ENCODE peak calls at places on chromosomes 12 and 14, in five cellular contexts. W is sigmoid colon; P is CD4-positive, alpha-beta memory T cell; C is lung; Q is right cardiac atrium. O is an unnamed sample.
A peak's percentile ranks its signal among the peaks of the same experiment; 100 is the strongest.

GRCh38 chr14:91339606-91340369 is 77.8 kb downstream of the CCDC88C start:
- DNase-seq in W (no peak), P (no peak), C (no peak), Q (no peak), O (no peak)

GRCh38 chr14:102220031-102220430 is 80.3 kb downstream of the WDR20 start:
- DNase-seq in W (no peak), P (no peak), C (no peak), Q (no peak), O (no peak)

GRCh38 chr12:49783917-49784676 is 42.7 kb downstream of the TMBIM6 start:
- DNase-seq in W (no peak), P (no peak), C (no peak), Q (no peak), O (no peak)

GRCh38 chr12:83016226-83016835 is 329.6 kb downstream of the TMTC2 start:
- DNase-seq in W (peak; percentile 84), P (no peak), C (peak; percentile 49), Q (no peak), O (no peak)

GRCh38 chr12:70418101-70418500 is 52.0 kb downstream of the KCNMB4 start:
- DNase-seq in W (no peak), P (no peak), C (no peak), Q (no peak), O (no peak)

GRCh38 chr12:131829351-131829794 is 1.2 kb downstream of the MMP17 start:
- DNase-seq in W (peak; percentile 76), P (no peak), C (no peak), Q (peak; percentile 76), O (no peak)

GRCh38 chr14:96741151-96741977 is 55.8 kb upstream of the VRK1 start:
- DNase-seq in W (peak; percentile 67), P (peak; percentile 70), C (peak; percentile 60), Q (peak; percentile 82), O (no peak)

GRCh38 chr12:59077153-59077930 is 157.0 kb upstream of the LRIG3 start:
- DNase-seq in W (no peak), P (no peak), C (no peak), Q (peak; percentile 42), O (no peak)

GRCh38 chr12:51118706-51119105 is 35.3 kb upstream of the CSRNP2 start:
- DNase-seq in W (no peak), P (no peak), C (no peak), Q (no peak), O (no peak)

GRCh38 chr12:47867496-47867941 is 37.3 kb downstream of the VDR start:
- DNase-seq in W (no peak), P (no peak), C (no peak), Q (no peak), O (no peak)

GRCh38 chr12:131364903-131365820 is 345.7 kb upstream of the SFSWAP start:
- DNase-seq in W (peak; percentile 27), P (no peak), C (no peak), Q (no peak), O (no peak)

GRCh38 chr14:63897706-63898105 is 44.9 kb downstream of the SYNE2 start:
- DNase-seq in W (no peak), P (no peak), C (no peak), Q (no peak), O (no peak)

GRCh38 chr14:94713115-94713514 is 56.8 kb downstream of the GSC start:
- DNase-seq in W (peak; percentile 59), P (no peak), C (no peak), Q (no peak), O (no peak)

GRCh38 chr14:23051482-23051881 is 5.8 kb downstream of the CDH24 start:
- DNase-seq in W (no peak), P (no peak), C (no peak), Q (no peak), O (no peak)

GRCh38 chr12:54217774-54218221 is 29.0 kb upstream of the SMUG1 start:
- DNase-seq in W (no peak), P (no peak), C (no peak), Q (peak; percentile 68), O (no peak)

GRCh38 chr14:61077437-61077836 is 96.4 kb downstream of the SLC38A6 start:
- DNase-seq in W (no peak), P (no peak), C (no peak), Q (no peak), O (no peak)

GRCh38 chr12:64085996-64086395 is 136.1 kb downstream of the KICS2 start:
- DNase-seq in W (no peak), P (no peak), C (no peak), Q (no peak), O (no peak)

DNA sequence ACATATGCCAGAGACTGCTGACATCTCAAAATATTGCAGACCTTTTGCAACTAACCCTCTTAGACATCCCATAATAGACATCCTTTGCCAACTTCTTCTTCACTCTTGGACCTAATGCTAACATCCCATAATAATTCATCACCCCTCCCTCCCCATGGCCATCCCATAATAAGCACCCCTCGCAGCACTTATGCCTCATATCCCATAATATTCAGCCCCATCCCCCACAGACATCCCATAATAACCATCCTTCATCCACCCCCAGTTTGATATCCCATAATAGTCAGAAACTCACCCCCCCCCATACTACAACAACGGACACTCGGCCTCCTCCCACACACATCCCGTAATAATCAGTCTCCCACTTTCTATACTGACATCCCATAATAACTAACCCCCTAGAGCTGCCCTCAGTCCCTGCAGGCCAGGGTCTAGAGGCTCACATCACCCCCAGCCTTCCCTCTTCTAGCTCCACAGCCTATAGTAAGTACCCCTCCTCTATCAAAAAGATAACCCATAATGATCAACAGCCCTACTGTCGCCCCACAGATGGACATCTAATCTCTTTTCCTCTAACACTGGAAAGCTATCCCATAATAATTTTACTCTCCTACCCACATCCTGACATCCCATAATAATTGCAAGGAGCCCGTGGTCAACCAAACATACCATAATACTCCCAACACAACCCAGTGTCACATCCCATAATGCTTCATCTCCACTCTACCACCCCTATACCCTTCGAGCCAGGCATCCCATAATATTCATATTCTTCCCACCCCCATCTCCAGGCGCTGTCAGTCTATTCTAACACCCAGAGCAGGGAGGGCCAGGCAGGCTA is 792 bp upstream of the CHD4 start:
- DNase-seq in W (peak; percentile 82), P (peak; percentile 79), C (peak; percentile 59), Q (peak; percentile 79), O (no peak)
- H3K4me1 ChIP-seq in W (peaks cover 65% of the 10 kb centered on the region), P (peaks cover 58% of the 10 kb centered on the region), C (peaks cover 15% of the 10 kb centered on the region), Q (peaks cover 20% of the 10 kb centered on the region), O (peaks cover 59% of the 10 kb centered on the region)

GRCh38 chr14:105900398-105901160 is 374.2 kb downstream of the TMEM121 start:
- DNase-seq in W (no peak), P (no peak), C (no peak), Q (peak; percentile 45), O (no peak)
- H3K9me3 ChIP-seq in W (no peaks in the 10 kb centered on the region), P (no peaks in the 10 kb centered on the region), C (no peaks in the 10 kb centered on the region), Q (no peaks in the 10 kb centered on the region), O (no peaks in the 10 kb centered on the region)

GRCh38 chr12:116136340-116136739 is 141.2 kb downstream of the MED13L start:
- DNase-seq in W (no peak), P (no peak), C (no peak), Q (no peak), O (no peak)

GRCh38 chr12:116133609-116134214 is 143.8 kb downstream of the MED13L start:
- DNase-seq in W (no peak), P (no peak), C (no peak), Q (no peak), O (no peak)

GRCh38 chr12:116133149-116133548 is 144.3 kb downstream of the MED13L start:
- DNase-seq in W (no peak), P (no peak), C (no peak), Q (no peak), O (no peak)

GRCh38 chr12:116137318-116137717 is 140.2 kb downstream of the MED13L start:
- DNase-seq in W (no peak), P (no peak), C (no peak), Q (no peak), O (no peak)

GRCh38 chr12:116135209-116135930 is 142.1 kb downstream of the MED13L start:
- DNase-seq in W (no peak), P (no peak), C (no peak), Q (peak; percentile 29), O (no peak)
- H3K4me1 ChIP-seq in W (peaks cover 93% of the 10 kb centered on the region), P (peaks cover 54% of the 10 kb centered on the region), C (peaks cover 11% of the 10 kb centered on the region), Q (peaks cover 11% of the 10 kb centered on the region), O (peaks cover 93% of the 10 kb centered on the region)

DNA sequence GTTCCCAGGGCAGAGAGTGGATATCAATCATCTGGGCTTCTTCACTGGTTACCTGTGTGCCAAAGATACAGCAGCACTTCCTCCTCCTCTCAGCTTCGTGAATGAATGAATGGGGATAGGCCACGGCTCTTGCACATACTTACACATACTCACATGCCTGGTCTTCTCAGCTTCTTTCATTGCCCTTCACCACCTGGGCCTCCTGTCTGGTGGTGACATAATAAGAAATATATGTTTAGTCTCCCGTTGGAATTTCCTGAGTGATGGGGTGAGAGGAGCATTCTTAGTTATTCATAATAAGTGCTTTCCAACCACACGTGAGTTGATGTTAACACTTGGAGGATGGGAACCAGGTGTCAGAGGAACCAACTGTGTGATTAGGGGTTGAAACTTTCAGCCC is 268.1 kb upstream of the RMST start:
- DNase-seq in W (no peak), P (no peak), C (no peak), Q (no peak), O (no peak)
- H3K9me3 ChIP-seq in W (no peaks in the 10 kb centered on the region), P (no peaks in the 10 kb centered on the region), C (peaks cover 8% of the 10 kb centered on the region), Q (no peaks in the 10 kb centered on the region), O (peaks cover 4% of the 10 kb centered on the region)

DNA sequence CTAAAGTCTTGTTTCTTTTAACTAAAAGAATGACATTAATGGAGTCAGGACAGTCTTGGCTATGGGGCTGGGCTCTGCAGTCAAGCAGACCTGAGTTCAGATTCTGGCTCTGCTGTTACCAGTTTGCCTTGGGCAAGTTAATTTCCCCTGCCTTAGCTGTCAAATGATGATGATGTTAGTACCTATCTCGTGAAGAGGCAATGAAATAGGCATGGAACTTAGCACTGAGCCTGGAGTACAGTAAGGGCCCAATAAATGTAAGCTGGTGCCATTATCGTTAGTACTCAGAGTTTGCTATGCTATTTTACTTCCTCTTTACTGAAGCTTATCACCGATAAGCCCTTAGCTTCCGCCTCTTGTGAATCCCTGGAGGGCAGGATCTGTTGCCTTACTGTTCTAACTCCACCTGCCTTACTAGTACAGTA is 8.5 kb downstream of the FBXW8 start:
- DNase-seq in W (no peak), P (no peak), C (no peak), Q (no peak), O (no peak)
- H3K4me1 ChIP-seq in W (peaks cover 9% of the 10 kb centered on the region), P (peaks cover 60% of the 10 kb centered on the region), C (peaks cover 7% of the 10 kb centered on the region), Q (peaks cover 5% of the 10 kb centered on the region), O (peaks cover 14% of the 10 kb centered on the region)

DNA sequence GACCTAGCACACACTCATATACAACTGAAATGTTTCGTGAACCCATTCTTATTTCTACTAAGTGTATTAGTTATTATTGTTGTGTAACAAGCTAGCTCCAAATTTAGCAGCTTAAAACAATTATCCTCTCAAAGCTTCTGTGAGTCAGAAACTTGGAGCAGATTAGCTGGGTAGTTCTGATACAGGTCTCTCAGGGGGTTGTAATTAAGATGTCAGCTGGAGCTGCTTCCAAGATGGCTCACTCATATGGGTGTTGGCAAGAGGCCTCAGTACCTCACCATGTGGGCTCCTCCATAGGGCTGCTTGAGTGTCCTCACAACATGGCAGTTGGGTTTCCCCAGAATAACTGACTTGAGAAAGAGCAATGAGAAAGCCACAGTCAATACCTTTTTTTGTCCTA is 9.8 kb downstream of the GPR135 start:
- DNase-seq in W (no peak), P (no peak), C (no peak), Q (no peak), O (no peak)
- H3K9me3 ChIP-seq in W (no peaks in the 10 kb centered on the region), P (no peaks in the 10 kb centered on the region), C (no peaks in the 10 kb centered on the region), Q (no peaks in the 10 kb centered on the region), O (no peaks in the 10 kb centered on the region)